ENCODE peak calls at places on chromosome 14, in eight cellular contexts. Y, Q, W, I, H, V, F and K are unnamed samples.

GRCh38 chr14:103880986-103881926 is 33.9 kb upstream of the PPP1R13B start:
- DNase-seq in Y (peak; percentile 98), Q (no peak), W (no peak), I (no peak), H (no peak), V (no peak), F (peak; percentile 60), K (no peak)

GRCh38 chr14:95275507-95275906 is 44.2 kb downstream of the CLMN start:
- DNase-seq in Y (peak; percentile 6), Q (no peak), W (no peak), I (no peak), H (no peak), V (no peak), F (no peak), K (no peak)

GRCh38 chr14:97077253-97077653 is 280.1 kb downstream of the VRK1 start:
- DNase-seq in Y (no peak), Q (peak; percentile 50), W (no peak), I (peak; percentile 4), H (no peak), V (peak; percentile 65), F (peak; percentile 37), K (peak; percentile 76)

GRCh38 chr14:33909380-33910084 is 41.3 kb downstream of the EGLN3 start:
- DNase-seq in Y (no peak), Q (no peak), W (no peak), I (no peak), H (no peak), V (no peak), F (no peak), K (no peak)

GRCh38 chr14:102579696-102580551 is 12.5 kb upstream of the RCOR1 start:
- DNase-seq in Y (no peak), Q (peak; percentile 61), W (no peak), I (peak; percentile 75), H (no peak), V (no peak), F (no peak), K (peak; percentile 14)

GRCh38 chr14:90611936-90612335 is 204.3 kb downstream of the TTC7B start:
- DNase-seq in Y (no peak), Q (peak; percentile 24), W (no peak), I (peak; percentile 49), H (no peak), V (no peak), F (no peak), K (no peak)

GRCh38 chr14:34619399-34619920 is 10.5 kb downstream of the SNX6 start:
- DNase-seq in Y (no peak), Q (no peak), W (no peak), I (no peak), H (no peak), V (no peak), F (no peak), K (peak; percentile 28)

GRCh38 chr14:33493329-33493728 is 457.5 kb downstream of the EGLN3 start:
- DNase-seq in Y (no peak), Q (no peak), W (no peak), I (no peak), H (no peak), V (no peak), F (no peak), K (no peak)

GRCh38 chr14:33806905-33807304 is 144.0 kb downstream of the EGLN3 start:
- DNase-seq in Y (no peak), Q (no peak), W (no peak), I (no peak), H (no peak), V (no peak), F (no peak), K (no peak)

GRCh38 chr14:35786856-35787255 is 22.2 kb downstream of the RALGAPA1 start:
- DNase-seq in Y (no peak), Q (no peak), W (no peak), I (no peak), H (no peak), V (no peak), F (no peak), K (no peak)

GRCh38 chr14:55129086-55129427 is at the start of gene LGALS3:
- DNase-seq in Y (no peak), Q (peak; percentile 63), W (no peak), I (peak; percentile 56), H (peak; percentile 21), V (peak; percentile 84), F (peak; percentile 84), K (no peak)

GRCh38 chr14:67514650-67515385 is 18.3 kb upstream of the PLEKHH1 start:
- DNase-seq in Y (peak; percentile 53), Q (peak; percentile 44), W (peak; percentile 71), I (peak; percentile 40), H (no peak), V (peak; percentile 65), F (peak; percentile 36), K (no peak)